ENCODE peak calls at places on chromosomes 5 and 9, in seven cellular contexts. B, Q, U, F, W, R and E are unnamed samples. For H3K4me1, the result is how much of the 10 kb centered on the place peaks cover.

GRCh38 chr9:2210201-2210600 is 195.1 kb downstream of the SMARCA2 start:
- DNase-seq in U (no peak), B (no peak), W (no peak), Q (no peak), R (no peak), F (no peak), E (no peak)

GRCh38 chr9:38278931-38279532 is 113.5 kb upstream of the ALDH1B1 start:
- DNase-seq in U (no peak), F (no peak), W (no peak), Q (no peak), B (no peak), R (no peak), E (no peak)

GRCh38 chr5:134088291-134088690 is 26.2 kb upstream of the TCF7 start:
- DNase-seq in U (no peak), Q (no peak), F (peak), B (no peak), W (peak), R (no peak), E (no peak)

GRCh38 chr5:159181152-159181551 is 28.2 kb downstream of the RNF145 start:
- DNase-seq in F (no peak), W (no peak), U (no peak), B (no peak), Q (no peak), R (no peak), E (no peak)

GRCh38 chr9:20478780-20479179 is 143.5 kb downstream of the MLLT3 start:
- DNase-seq in F (no peak), B (no peak), W (no peak), Q (no peak), U (no peak), R (no peak), E (no peak)

GRCh38 chr5:7947301-7947700 is 78.4 kb downstream of the MTRR start:
- DNase-seq in F (no peak), B (no peak), R (no peak), U (no peak), W (no peak), Q (no peak), E (no peak)

GRCh38 chr9:134372621-134373267 is 46.5 kb downstream of the RXRA start:
- DNase-seq in W (peak), Q (peak), R (no peak), F (no peak), U (no peak), B (no peak), E (no peak)

GRCh38 chr5:124979174-124979573 is 232.7 kb upstream of the ZNF608 start:
- DNase-seq in R (no peak), B (no peak), F (no peak), U (no peak), W (no peak), Q (no peak), E (no peak)

GRCh38 chr9:135079676-135080075 is 7.8 kb upstream of the OLFM1 start:
- DNase-seq in U (no peak), R (no peak), Q (no peak), B (no peak), F (peak), W (peak), E (peak)

GRCh38 chr5:83925321-83925877 is 204.7 kb upstream of the HAPLN1 start:
- DNase-seq in Q (no peak), U (no peak), R (no peak), W (no peak), B (no peak), F (no peak), E (no peak)

GRCh38 chr9:122227576-122227903 is 1.2 kb downstream of the LHX6 start:
- DNase-seq in W (no peak), B (no peak), F (no peak), R (no peak), U (no peak), Q (no peak), E (no peak)

DNA sequence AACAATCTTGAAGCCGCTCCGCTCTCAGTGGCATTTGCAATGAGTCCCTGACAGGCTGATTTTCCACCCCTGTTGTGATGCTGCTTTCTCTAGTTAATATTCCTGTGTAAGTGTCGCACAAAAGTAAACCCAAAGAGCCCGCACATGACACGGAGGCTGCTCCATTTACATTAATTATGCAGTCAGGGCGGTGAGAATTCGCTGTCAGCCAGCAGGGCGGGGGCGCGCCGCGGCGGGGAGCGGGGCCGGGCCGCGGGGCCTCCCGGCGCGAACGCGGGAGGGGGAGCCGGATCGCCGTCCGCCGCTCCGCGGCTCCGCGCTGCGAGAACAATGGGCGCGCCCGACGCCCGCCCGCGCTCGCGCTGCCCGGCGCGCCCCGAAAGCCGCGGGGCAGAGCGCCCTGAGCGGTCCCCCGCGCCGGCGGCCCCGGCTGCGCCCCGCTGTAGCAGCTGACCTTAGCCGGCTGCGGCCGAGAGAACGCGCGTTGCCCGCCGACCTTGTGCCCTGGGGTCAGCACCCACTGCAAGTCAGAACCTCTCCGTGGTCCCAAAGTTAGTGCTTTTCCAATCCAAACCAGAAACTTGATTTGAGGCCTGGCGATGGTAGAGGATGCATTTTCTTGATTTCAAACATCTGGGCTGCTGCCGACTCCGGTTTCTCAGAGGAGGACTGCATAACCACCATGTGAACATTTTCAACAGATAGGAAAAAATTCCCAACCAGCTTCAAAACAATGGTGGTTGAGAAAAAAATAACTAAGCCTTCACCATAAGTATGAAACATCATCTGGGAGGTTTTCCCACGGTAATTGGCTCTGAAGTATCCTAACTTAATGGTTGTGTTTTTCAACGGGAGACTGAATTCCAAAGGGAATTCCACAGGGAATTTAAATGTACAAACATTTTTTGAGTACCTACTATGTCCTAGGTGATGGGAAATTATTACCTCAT is 142.6 kb downstream of the PBX3 start:
- DNase-seq in W (peak), U (no peak), Q (peak), B (peak), F (peak), R (no peak), E (peak)
- H3K4me1 ChIP-seq in W (under half), U (under half), Q (under half), B (under half), F (under half), R (under half), E (under half)

GRCh38 chr5:14326035-14326909 is 183.1 kb downstream of the TRIO start:
- DNase-seq in W (no peak), F (no peak), R (no peak), B (peak), U (no peak), Q (no peak), E (no peak)
- TF ChIP-seq CTCF in W (peak), F (no peak), R (no peak), B (peak), U (peak), Q (no peak), E (no peak)

GRCh38 chr9:112354081-112354743 is 20.8 kb upstream of the PTBP3 start:
- DNase-seq in U (no peak), B (no peak), R (no peak), F (no peak), Q (no peak), W (no peak), E (no peak)
- H3K4me1 ChIP-seq in U (under half), B (under half), R (under half), F (under half), Q (under half), W (under half), E (under half)

GRCh38 chr5:68264024-68264956 is 48.7 kb downstream of the PIK3R1 start:
- DNase-seq in R (no peak), F (peak), U (no peak), W (no peak), Q (no peak), B (peak), E (peak)

GRCh38 chr5:68260455-68260854 is 44.9 kb downstream of the PIK3R1 start:
- DNase-seq in F (no peak), W (no peak), U (no peak), R (no peak), B (no peak), Q (no peak), E (no peak)

GRCh38 chr5:68259696-68260095 is 44.1 kb downstream of the PIK3R1 start:
- DNase-seq in F (no peak), R (no peak), Q (no peak), W (no peak), U (no peak), B (no peak), E (no peak)

GRCh38 chr5:68258531-68258930 is 43.0 kb downstream of the PIK3R1 start:
- DNase-seq in B (no peak), Q (no peak), U (no peak), R (no peak), W (no peak), F (no peak), E (no peak)

DNA sequence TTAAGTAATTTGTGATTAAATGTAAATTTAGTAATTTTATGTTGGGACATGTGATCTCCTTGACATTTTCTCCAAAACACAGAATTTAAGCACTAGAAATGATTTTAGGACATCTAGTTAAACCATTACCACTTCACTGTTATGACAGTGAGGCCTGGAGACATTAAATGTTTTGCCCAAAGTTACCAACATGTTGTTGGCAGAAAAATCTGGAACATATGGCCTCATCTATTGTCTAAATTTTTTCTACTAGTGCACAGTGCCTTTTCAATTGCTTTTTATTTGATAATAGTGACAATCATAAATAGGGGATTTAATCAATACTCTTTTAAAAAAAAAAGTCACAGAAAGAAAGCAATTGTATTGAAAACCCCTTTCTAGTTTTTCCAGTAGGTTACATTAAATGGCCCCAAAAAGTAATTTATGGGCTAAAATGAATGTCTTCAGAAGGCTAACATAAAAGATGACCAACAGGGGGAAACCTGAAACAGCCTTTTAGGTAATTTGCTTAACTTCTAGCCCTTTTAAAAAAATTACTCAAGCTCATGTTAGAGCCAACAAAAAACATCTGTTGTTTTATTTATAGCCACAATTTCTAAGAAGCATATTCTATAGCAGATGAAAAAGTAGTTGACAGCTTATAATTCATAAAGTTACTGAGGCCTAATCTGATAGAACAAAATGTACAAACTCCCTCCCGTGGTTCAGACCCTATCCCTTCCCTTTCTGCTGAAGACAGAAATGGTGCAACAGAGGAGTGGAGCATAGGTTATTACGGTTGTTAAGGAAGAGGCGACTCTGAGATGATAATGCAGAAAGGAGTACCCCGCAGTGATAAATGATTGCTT is 45.8 kb downstream of the PIK3R1 start:
- DNase-seq in Q (no peak), U (no peak), F (no peak), R (no peak), B (no peak), W (no peak), E (no peak)
- TF ChIP-seq CTCF in Q (no peak), U (peak), F (no peak), R (no peak), B (no peak), W (no peak), E (peak)

GRCh38 chr9:93123561-93124283 is 10.3 kb downstream of the NINJ1 start:
- DNase-seq in W (peak), F (peak), U (no peak), B (no peak), Q (no peak), R (no peak), E (peak)

GRCh38 chr9:93126151-93126781 is 7.8 kb downstream of the NINJ1 start:
- DNase-seq in W (peak), R (no peak), U (no peak), F (peak), Q (no peak), B (no peak), E (peak)

GRCh38 chr9:93126825-93127368 is 7.2 kb downstream of the NINJ1 start:
- DNase-seq in Q (peak), U (no peak), F (peak), B (no peak), R (peak), W (peak), E (peak)

GRCh38 chr9:93124793-93125192 is 9.3 kb downstream of the NINJ1 start:
- DNase-seq in F (peak), R (no peak), B (peak), Q (peak), W (peak), U (no peak), E (peak)

GRCh38 chr9:93125331-93125894 is 8.6 kb downstream of the NINJ1 start:
- DNase-seq in R (no peak), W (peak), U (no peak), F (peak), Q (peak), B (peak), E (peak)
- H3K4me1 ChIP-seq in R (under half), W (half or more), U (under half), F (under half), Q (under half), B (under half), E (under half)

DNA sequence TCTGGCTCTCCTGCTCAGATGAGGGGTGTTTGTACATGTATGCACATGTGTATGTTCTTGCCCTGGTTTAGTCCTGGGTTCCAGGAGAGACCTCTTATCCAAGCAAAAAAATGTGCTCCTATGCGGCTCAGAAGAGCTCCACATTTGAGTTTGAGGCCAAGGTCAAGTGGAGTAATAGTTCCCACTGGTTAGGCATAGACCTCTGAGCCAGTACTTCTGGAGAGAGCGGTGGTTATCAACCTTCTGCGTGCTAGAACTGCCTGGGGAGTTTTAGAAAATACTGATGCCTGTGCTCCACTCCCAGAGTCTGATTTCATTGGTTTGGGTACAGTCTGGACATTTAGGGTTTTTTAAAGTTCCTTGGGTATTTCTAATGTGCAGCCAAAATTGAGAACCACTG is 51.5 kb downstream of the LIX1 start:
- DNase-seq in Q (no peak), B (no peak), R (no peak), F (no peak), U (no peak), W (no peak), E (no peak)
- TF ChIP-seq CTCF in Q (no peak), B (no peak), R (no peak), F (no peak), U (no peak), W (no peak), E (no peak)

DNA sequence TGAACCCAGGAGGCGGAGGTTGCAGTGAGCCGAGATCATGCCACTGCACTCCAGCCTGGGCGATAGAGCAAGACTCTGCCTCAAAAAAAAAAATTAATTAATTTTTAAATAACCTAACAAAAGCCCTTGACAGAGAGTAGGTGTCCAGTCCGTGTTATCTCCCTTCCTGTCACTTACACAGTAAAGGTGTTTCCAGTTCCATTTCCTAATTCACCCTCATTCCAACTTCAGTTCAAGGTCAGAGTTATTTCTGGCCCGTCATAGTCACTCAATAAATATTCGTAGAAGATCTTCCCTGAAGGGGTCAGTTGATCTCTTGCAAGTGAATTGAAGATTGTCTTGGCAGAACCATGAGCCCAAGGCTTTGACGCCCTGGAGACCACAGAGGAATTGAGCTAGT is 16.4 kb upstream of the ERGIC1 start:
- DNase-seq in Q (no peak), B (no peak), W (no peak), F (no peak), R (no peak), U (no peak), E (no peak)
- H3K4me1 ChIP-seq in Q (under half), B (under half), W (under half), F (under half), R (under half), U (under half), E (under half)

GRCh38 chr5:64637837-64638443 is 52.4 kb upstream of the SHISAL2B start:
- DNase-seq in Q (no peak), R (no peak), W (no peak), F (no peak), B (no peak), U (no peak), E (no peak)
- TF ChIP-seq CTCF in Q (no peak), R (no peak), W (no peak), F (no peak), B (no peak), U (no peak), E (no peak)